ENCODE peak calls at places on chromosomes 5 and 9, in six cellular contexts. A, I, R, N, C and X are unnamed samples.

GRCh38 chr5:1174122-1174936 is 27.1 kb upstream of the SLC6A19 start:
- DNase-seq in R (peak), C (peak), I (peak), A (peak), N (peak), X (peak)

GRCh38 chr9:105880517-105880916 is 186.2 kb downstream of the TMEM38B start:
- DNase-seq in R (no peak), A (no peak), N (no peak), I (no peak), C (no peak), X (no peak)

GRCh38 chr5:33228149-33228548 is 212.6 kb upstream of the TARS1 start:
- DNase-seq in I (no peak), N (no peak), R (no peak), C (no peak), A (no peak), X (no peak)

GRCh38 chr9:2919347-2919746 is 75.5 kb upstream of the PUM3 start:
- DNase-seq in I (no peak), C (no peak), A (no peak), R (no peak), N (peak), X (peak)

GRCh38 chr5:78405820-78406750 is 45.7 kb downstream of the SCAMP1 start:
- DNase-seq in R (no peak), A (no peak), C (no peak), I (no peak), N (peak), X (no peak)

GRCh38 chr5:81145329-81145728 is 87.8 kb upstream of the CKMT2 start:
- DNase-seq in R (no peak), I (no peak), C (no peak), N (no peak), A (no peak), X (no peak)

GRCh38 chr9:28120241-28121025 is 547.2 kb upstream of the C9orf72 start:
- DNase-seq in A (no peak), I (no peak), R (no peak), N (no peak), C (no peak), X (no peak)

GRCh38 chr9:136007906-136008692 is 46.9 kb upstream of the UBAC1 start:
- DNase-seq in R (no peak), N (peak), I (no peak), C (no peak), A (no peak), X (no peak)

GRCh38 chr5:65796917-65797316 is 74.9 kb downstream of the NLN start:
- DNase-seq in C (no peak), N (no peak), A (no peak), R (no peak), I (no peak), X (no peak)

GRCh38 chr5:7825630-7826029 is 25.3 kb downstream of the CFAP90 start:
- DNase-seq in N (no peak), R (no peak), I (no peak), A (no peak), C (no peak), X (no peak)

GRCh38 chr9:72898360-72898759 is 54.5 kb downstream of the ALDH1A1 start:
- DNase-seq in I (no peak), A (no peak), N (no peak), R (no peak), C (no peak), X (no peak)

GRCh38 chr9:32551491-32552049 is 557 bp upstream of the SMIM27 start:
- DNase-seq in A (peak), I (peak), N (peak), C (no peak), R (peak), X (no peak)

GRCh38 chr9:15720861-15721260 is 168.0 kb downstream of the CCDC171 start:
- DNase-seq in R (no peak), N (no peak), I (no peak), C (no peak), A (no peak), X (no peak)

GRCh38 chr9:81789751-81790150 is 100.4 kb upstream of the TLE1 start:
- DNase-seq in N (peak), C (no peak), R (no peak), I (no peak), A (no peak), X (no peak)

GRCh38 chr5:124810420-124810819 is 64.0 kb upstream of the ZNF608 start:
- DNase-seq in A (no peak), N (no peak), C (no peak), I (no peak), R (no peak), X (no peak)

GRCh38 chr5:139774980-139775654 is 20.5 kb upstream of the PSD2 start:
- DNase-seq in A (peak), I (peak), C (peak), R (peak), N (peak), X (no peak)

GRCh38 chr5:172832383-172833315 is 1.4 kb upstream of the ERGIC1 start:
- DNase-seq in I (no peak), A (no peak), N (no peak), R (no peak), C (no peak), X (no peak)

GRCh38 chr5:39100301-39100850 is 26.2 kb upstream of the RICTOR start:
- DNase-seq in R (no peak), C (no peak), I (no peak), A (no peak), N (no peak), X (no peak)

GRCh38 chr5:34005211-34005610 is 2.6 kb downstream of the AMACR start:
- DNase-seq in I (no peak), R (no peak), A (no peak), C (no peak), N (no peak), X (no peak)

GRCh38 chr5:17217421-17218352 is at the start of gene BASP1:
- DNase-seq in N (peak), A (peak), R (peak), C (peak), I (peak), X (peak)

GRCh38 chr5:19125956-19126713 is 861.9 kb downstream of the CDH18 start:
- DNase-seq in C (no peak), N (no peak), R (no peak), I (no peak), A (no peak), X (no peak)

GRCh38 chr9:129624947-129625346 is 1.0 kb upstream of the NTMT1 start:
- DNase-seq in N (no peak), C (no peak), I (no peak), A (peak), R (no peak), X (no peak)

GRCh38 chr9:31519424-31519823 is 865.0 kb upstream of the ACO1 start:
- DNase-seq in I (no peak), N (peak), A (no peak), R (no peak), C (no peak), X (no peak)

GRCh38 chr9:137369911-137370630 is 52.9 kb downstream of the EXD3 start:
- DNase-seq in I (no peak), N (no peak), R (peak), A (no peak), C (no peak), X (no peak)

GRCh38 chr5:115770466-115770865 is 46.0 kb downstream of the CDO1 start:
- DNase-seq in I (no peak), A (peak), N (no peak), R (no peak), C (no peak), X (no peak)

GRCh38 chr5:142685418-142686209 is at the start of gene FGF1:
- DNase-seq in R (no peak), I (peak), C (no peak), A (no peak), N (peak), X (no peak)

GRCh38 chr5:14231888-14232287 is 88.7 kb downstream of the TRIO start:
- DNase-seq in C (no peak), A (no peak), N (no peak), R (no peak), I (no peak), X (no peak)

GRCh38 chr5:173326501-173326960 is 1.7 kb downstream of the STC2 start:
- DNase-seq in I (no peak), R (no peak), C (no peak), N (peak), A (no peak), X (peak)

GRCh38 chr9:121529237-121529987 is 29.8 kb upstream of the GGTA1 start:
- DNase-seq in A (no peak), C (peak), I (peak), R (no peak), N (peak), X (peak)

DNA sequence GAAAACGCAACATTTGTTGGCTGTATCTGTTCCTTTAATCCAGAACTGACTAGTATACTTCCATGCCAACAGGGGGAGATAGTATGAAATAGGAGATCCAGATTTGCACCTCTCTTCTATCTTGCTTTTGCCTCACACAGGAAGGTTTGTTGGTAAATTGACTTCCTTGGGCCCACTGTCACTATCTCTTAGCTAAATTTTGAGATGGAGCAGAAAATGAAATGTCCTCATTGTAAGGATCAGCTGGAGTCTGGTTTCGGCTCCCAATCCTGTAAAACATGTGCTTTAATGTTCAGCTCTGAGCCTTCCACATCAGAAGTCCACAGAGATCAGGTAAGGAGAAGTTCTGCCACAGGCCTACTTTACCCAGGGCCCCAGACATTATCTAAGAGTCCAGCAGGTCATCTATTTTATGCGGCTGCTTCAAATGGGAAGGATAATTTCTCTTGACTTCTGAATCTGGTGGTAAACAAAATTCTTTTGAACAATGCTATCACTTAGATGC is 176.8 kb downstream of the FER start:
- DNase-seq in N (no peak), R (no peak), I (no peak), A (peak), C (no peak), X (no peak)
- TF ChIP-seq CTCF in N (peak), R (no peak), I (no peak), A (peak), C (no peak), X (no peak)

GRCh38 chr9:89592201-89592815 is 12.5 kb upstream of the GADD45G start:
- DNase-seq in C (peak), A (no peak), R (no peak), I (no peak), N (no peak), X (no peak)

GRCh38 chr9:89591291-89592200 is 13.3 kb upstream of the GADD45G start:
- DNase-seq in R (peak), A (no peak), I (no peak), C (peak), N (no peak), X (no peak)

GRCh38 chr9:89594811-89595550 is 9.8 kb upstream of the GADD45G start:
- DNase-seq in N (no peak), I (no peak), A (no peak), C (peak), R (no peak), X (no peak)

GRCh38 chr9:89593776-89594427 is 10.9 kb upstream of the GADD45G start:
- DNase-seq in I (no peak), C (peak), N (peak), A (peak), R (peak), X (no peak)

DNA sequence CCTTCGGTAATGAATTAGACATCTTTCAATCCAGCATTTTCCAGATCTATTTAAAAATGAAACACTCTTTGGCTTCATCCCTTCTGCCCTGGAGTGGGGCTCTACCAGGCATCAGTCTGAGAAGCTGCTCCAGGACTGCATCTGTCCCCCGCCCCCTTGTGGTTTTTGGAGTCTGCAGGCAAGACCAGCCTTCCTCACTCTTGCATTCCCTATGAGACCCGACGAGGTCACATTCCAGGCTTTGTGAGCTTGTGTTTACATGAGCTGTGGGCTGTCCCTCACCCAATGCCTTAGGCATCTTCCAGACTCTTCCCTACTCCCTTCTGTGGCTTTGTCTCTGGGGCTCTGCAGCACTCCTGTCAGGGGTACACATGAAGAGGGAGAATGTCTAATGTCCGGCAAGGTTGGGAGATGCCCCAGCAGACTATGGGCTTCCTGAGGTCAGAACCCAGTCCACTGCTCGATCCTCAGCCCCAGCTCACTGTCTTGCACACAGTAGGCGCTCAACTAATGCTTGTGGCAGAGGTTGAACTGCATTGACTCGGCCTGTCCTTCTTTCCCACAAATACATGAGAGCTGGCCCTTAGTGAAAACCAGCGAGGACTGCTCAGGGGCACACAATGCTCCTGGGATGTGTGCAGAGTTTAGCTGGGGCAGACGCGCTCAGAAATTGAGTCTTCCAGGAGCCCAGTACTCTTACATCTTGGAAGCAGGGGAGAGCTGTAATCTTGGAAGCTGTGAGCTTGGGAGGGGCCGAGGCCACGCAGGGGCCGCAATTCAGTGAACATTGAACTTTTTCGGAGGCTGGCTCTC is 11.6 kb upstream of the GADD45G start:
- DNase-seq in N (peak), I (no peak), C (peak), R (peak), A (no peak), X (peak)
- TF ChIP-seq CTCF in N (peak), I (no peak), C (no peak), R (peak), A (no peak), X (peak)

GRCh38 chr5:134554319-134555222 is 29.1 kb downstream of the JADE2 start:
- DNase-seq in A (peak), R (no peak), C (peak), I (peak), N (peak), X (peak)

GRCh38 chr5:134553816-134554215 is 28.3 kb downstream of the JADE2 start:
- DNase-seq in A (no peak), N (no peak), I (no peak), R (no peak), C (no peak), X (no peak)

GRCh38 chr5:134555223-134555790 is 29.8 kb downstream of the JADE2 start:
- DNase-seq in C (no peak), N (no peak), I (no peak), R (no peak), A (no peak), X (no peak)

GRCh38 chr5:134556994-134557393 is 31.5 kb downstream of the JADE2 start:
- DNase-seq in N (no peak), C (no peak), A (no peak), R (no peak), I (no peak), X (no peak)

GRCh38 chr5:134555889-134556311 is 30.4 kb downstream of the JADE2 start:
- DNase-seq in R (peak), I (no peak), A (peak), C (peak), N (peak), X (no peak)
- TF ChIP-seq CTCF in R (no peak), I (no peak), A (peak), C (no peak), N (peak), X (no peak)

GRCh38 chr5:180637962-180638680 is 11.3 kb downstream of the FLT4 start:
- DNase-seq in I (no peak), R (no peak), C (no peak), A (no peak), N (no peak), X (no peak)
- TF ChIP-seq CTCF in I (no peak), R (no peak), C (no peak), A (no peak), N (no peak), X (no peak)

GRCh38 chr5:96683810-96684209 is 21.6 kb downstream of the CAST start:
- DNase-seq in C (no peak), I (no peak), N (no peak), R (no peak), A (no peak), X (no peak)

GRCh38 chr5:96687080-96687479 is 24.9 kb downstream of the CAST start:
- DNase-seq in N (no peak), A (no peak), R (no peak), C (no peak), I (no peak), X (no peak)

GRCh38 chr5:96690906-96691305 is 28.7 kb downstream of the CAST start:
- DNase-seq in I (no peak), C (no peak), A (no peak), N (no peak), R (no peak), X (no peak)

GRCh38 chr5:96691503-96692303 is 29.5 kb downstream of the CAST start:
- DNase-seq in I (no peak), C (no peak), A (no peak), N (no peak), R (no peak), X (peak)

GRCh38 chr5:96687812-96688453 is 25.8 kb downstream of the CAST start:
- DNase-seq in A (peak), R (no peak), I (no peak), N (peak), C (no peak), X (no peak)
- TF ChIP-seq CTCF in A (peak), R (peak), I (peak), N (peak), C (peak), X (peak)

GRCh38 chr9:108634669-108635462 is 220.9 kb downstream of the ACTL7B start:
- DNase-seq in I (no peak), R (no peak), N (peak), C (no peak), A (no peak), X (no peak)
- TF ChIP-seq CTCF in I (no peak), R (no peak), N (no peak), C (no peak), A (no peak), X (no peak)